ENCODE peak calls at places on chromosomes 3 and 15, in five cellular contexts. D is left cardiac atrium, W is SHP77 treated with DMSO at 0.1 percent for 48 hours, S is NCI-H1092 treated with DMSO at 0.1 percent for 48 hours, P is transverse colon. N is an unnamed sample.

GRCh38 chr3:142468456-142468855 is 20.6 kb upstream of the XRN1 start:
- DNase-seq in S (no peak), W (no peak), D (no peak), P (no peak), N (no peak)

GRCh38 chr3:148599478-148599877 is 98.2 kb upstream of the AGTR1 start:
- DNase-seq in W (no peak), P (peak), S (no peak), D (no peak), N (no peak)

GRCh38 chr3:173745952-173746682 is 348.6 kb downstream of the NLGN1 start:
- DNase-seq in D (no peak), P (no peak), S (no peak), W (no peak), N (no peak)

GRCh38 chr3:16067837-16068471 is 106.5 kb upstream of the GALNT15 start:
- DNase-seq in P (no peak), S (no peak), W (no peak), D (no peak), N (no peak)

GRCh38 chr3:46566040-46566631 is at the start of gene LRRC2:
- DNase-seq in S (no peak), W (no peak), P (peak), D (peak), N (peak)

GRCh38 chr3:96814581-96815567 is at the start of gene EPHA6:
- DNase-seq in D (no peak), W (peak), S (no peak), P (no peak), N (peak)

GRCh38 chr15:70264738-70265465 is 167.2 kb upstream of the TLE3 start:
- DNase-seq in P (no peak), D (no peak), S (no peak), W (no peak), N (peak)

GRCh38 chr15:39580630-39581500 is at the start of gene THBS1:
- DNase-seq in W (no peak), D (peak), S (no peak), P (peak), N (peak)

GRCh38 chr15:76147906-76148553 is 88.2 kb downstream of the TMEM266 start:
- DNase-seq in S (no peak), W (no peak), P (peak), D (peak), N (peak)

GRCh38 chr15:70632079-70632850 is 131.1 kb downstream of the UACA start:
- DNase-seq in P (no peak), D (no peak), S (no peak), W (no peak), N (no peak)

GRCh38 chr3:104359546-104359945 is 1007.2 kb upstream of the ALCAM start:
- DNase-seq in P (no peak), D (no peak), S (no peak), W (no peak), N (no peak)

GRCh38 chr3:102480139-102480538 is 45.3 kb downstream of the ZPLD1 start:
- DNase-seq in W (no peak), S (no peak), P (no peak), D (no peak), N (no peak)

GRCh38 chr3:133208184-133208583 is 170.0 kb downstream of the TMEM108 start:
- DNase-seq in S (peak), P (no peak), D (no peak), W (no peak), N (no peak)

GRCh38 chr15:43403616-43404015 is 32.7 kb downstream of the TUBGCP4 start:
- DNase-seq in W (no peak), D (no peak), S (no peak), P (no peak), N (no peak)